ENCODE peak calls at places on chromosomes 13 and 19, in eight cellular contexts. F is heart left ventricle, Q is stomach, R is right lobe of liver, P is aorta, V is neuronal stem cell, N is IMR-90, M is lower lobe of right lung. Y is an unnamed sample.

GRCh38 chr13:95411641-95412040 is 110.4 kb upstream of the ABCC4 start:
- DNase-seq in F (no peak), Q (no peak), R (no peak), P (no peak), V (no peak), N (no peak), M (no peak), Y (no peak)

GRCh38 chr19:32869369-32870153 is at the start of gene SLC7A9:
- DNase-seq in F (no peak), Q (peak), R (peak), P (no peak), V (no peak), N (no peak), M (no peak), Y (no peak)

GRCh38 chr19:45340232-45340898 is at the start of gene KLC3:
- DNase-seq in F (no peak), Q (peak), R (no peak), P (no peak), V (no peak), N (no peak), M (peak), Y (no peak)

GRCh38 chr19:40279120-40279551 is 6.0 kb downstream of the AKT2 start:
- DNase-seq in F (peak), Q (no peak), R (no peak), P (peak), V (no peak), N (peak), M (peak), Y (no peak)

GRCh38 chr19:47994209-47994802 is at the start of gene ELSPBP1:
- DNase-seq in F (no peak), Q (no peak), R (no peak), P (no peak), V (no peak), N (no peak), M (no peak), Y (no peak)

GRCh38 chr19:51552996-51553725 is 17.9 kb upstream of the ZNF175 start:
- DNase-seq in F (peak), Q (peak), R (no peak), P (peak), V (peak), N (peak), M (peak), Y (peak)

GRCh38 chr13:18949970-18950369 is 231.7 kb downstream of the TUBA3C start:
- DNase-seq in F (peak), Q (no peak), R (no peak), P (peak), V (no peak), N (no peak), M (no peak), Y (no peak)

GRCh38 chr19:7376151-7376852 is 27.6 kb downstream of the ARHGEF18 start:
- DNase-seq in F (no peak), Q (no peak), R (no peak), P (peak), V (no peak), N (no peak), M (no peak), Y (no peak)

GRCh38 chr13:85040176-85040660 is 759.0 kb downstream of the SLITRK6 start:
- DNase-seq in F (no peak), Q (no peak), R (no peak), P (no peak), V (no peak), N (no peak), M (no peak), Y (no peak)

GRCh38 chr19:33040994-33041827 is 23.5 kb downstream of the RHPN2 start:
- DNase-seq in F (no peak), Q (peak), R (peak), P (no peak), V (no peak), N (no peak), M (no peak), Y (no peak)

GRCh38 chr19:53136432-53136831 is 3.7 kb upstream of the ZNF415 start:
- DNase-seq in F (no peak), Q (no peak), R (no peak), P (no peak), V (no peak), N (no peak), M (no peak), Y (no peak)

GRCh38 chr13:75359266-75359665 is 122.7 kb downstream of the TBC1D4 start:
- DNase-seq in F (no peak), Q (no peak), R (no peak), P (no peak), V (no peak), N (peak), M (no peak), Y (no peak)

GRCh38 chr19:6774821-6775707 is 2.6 kb downstream of the VAV1 start:
- DNase-seq in F (no peak), Q (no peak), R (no peak), P (no peak), V (no peak), N (no peak), M (no peak), Y (no peak)

GRCh38 chr13:67619987-67620386 is 389.9 kb upstream of the PCDH9 start:
- DNase-seq in F (no peak), Q (no peak), R (no peak), P (no peak), V (no peak), N (peak), M (no peak), Y (no peak)

GRCh38 chr13:19772306-19772705 is 10.4 kb downstream of the PSPC1 start:
- DNase-seq in F (no peak), Q (no peak), R (peak), P (no peak), V (no peak), N (peak), M (no peak), Y (no peak)

GRCh38 chr13:79782541-79783216 is 301.7 kb downstream of the NDFIP2 start:
- DNase-seq in F (peak), Q (peak), R (no peak), P (peak), V (peak), N (peak), M (peak), Y (no peak)

GRCh38 chr13:83048419-83048818 is 833.9 kb downstream of the SLITRK1 start:
- DNase-seq in F (no peak), Q (no peak), R (no peak), P (no peak), V (no peak), N (peak), M (no peak), Y (no peak)

GRCh38 chr19:41478171-41478570 is 35.2 kb downstream of the ERICH4 start:
- DNase-seq in F (no peak), Q (no peak), R (no peak), P (peak), V (no peak), N (no peak), M (no peak), Y (no peak)

GRCh38 chr19:10404888-10405808 is 1.8 kb upstream of the CDC37 start:
- DNase-seq in F (no peak), Q (no peak), R (no peak), P (no peak), V (no peak), N (no peak), M (no peak), Y (no peak)

GRCh38 chr19:30168760-30169159 is 203.4 kb upstream of the ZNF536 start:
- DNase-seq in F (no peak), Q (no peak), R (no peak), P (no peak), V (no peak), N (no peak), M (no peak), Y (no peak)

GRCh38 chr19:18291590-18292459 is 10.4 kb upstream of the JUND start:
- DNase-seq in F (peak), Q (peak), R (peak), P (peak), V (no peak), N (peak), M (peak), Y (peak)

GRCh38 chr13:52029569-52029968 is 5.1 kb downstream of the UTP14C start:
- DNase-seq in F (no peak), Q (no peak), R (no peak), P (no peak), V (no peak), N (no peak), M (no peak), Y (no peak)

GRCh38 chr13:33446821-33447481 is 161.4 kb upstream of the STARD13 start:
- DNase-seq in F (no peak), Q (peak), R (no peak), P (no peak), V (no peak), N (no peak), M (peak), Y (no peak)

GRCh38 chr13:49097374-49097773 is 121.7 kb downstream of the FNDC3A start:
- DNase-seq in F (no peak), Q (no peak), R (peak), P (no peak), V (no peak), N (peak), M (no peak), Y (no peak)

GRCh38 chr19:30144794-30145193 is 202.8 kb downstream of the URI1 start:
- DNase-seq in F (peak), Q (no peak), R (no peak), P (peak), V (no peak), N (no peak), M (no peak), Y (no peak)

GRCh38 chr19:57338798-57339378 is 12.2 kb upstream of the ZNF304 start:
- DNase-seq in F (no peak), Q (no peak), R (no peak), P (no peak), V (no peak), N (peak), M (no peak), Y (no peak)

GRCh38 chr13:73074101-73074500 is 15.3 kb downstream of the KLF5 start:
- DNase-seq in F (no peak), Q (no peak), R (no peak), P (no peak), V (no peak), N (peak), M (no peak), Y (no peak)

GRCh38 chr13:95710313-95710712 is 33.4 kb downstream of the DNAJC3 start:
- DNase-seq in F (no peak), Q (no peak), R (no peak), P (no peak), V (no peak), N (peak), M (no peak), Y (no peak)

DNA sequence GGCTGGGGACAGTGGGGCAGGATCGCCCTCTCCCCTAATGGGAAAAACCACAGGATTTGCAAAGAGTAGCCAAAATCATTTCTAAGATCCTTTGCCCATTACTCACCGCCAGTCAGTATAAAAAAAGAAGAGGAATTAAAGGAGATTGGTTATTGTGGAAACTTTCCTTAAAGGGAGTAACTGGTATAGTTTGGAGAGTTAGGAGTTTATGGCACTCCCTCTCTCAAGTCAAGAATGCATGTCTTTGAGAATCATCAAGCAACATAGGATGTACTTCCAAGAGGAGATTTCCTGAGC is 30.5 kb upstream of the IRS2 start:
- DNase-seq in F (no peak), Q (no peak), R (no peak), P (no peak), V (no peak), N (peak), M (no peak), Y (no peak)
- H3K27ac ChIP-seq in F (no peak), Q (no peak), R (no peak), P (no peak), V (no peak), N (no peak), M (no peak), Y (no peak)

DNA sequence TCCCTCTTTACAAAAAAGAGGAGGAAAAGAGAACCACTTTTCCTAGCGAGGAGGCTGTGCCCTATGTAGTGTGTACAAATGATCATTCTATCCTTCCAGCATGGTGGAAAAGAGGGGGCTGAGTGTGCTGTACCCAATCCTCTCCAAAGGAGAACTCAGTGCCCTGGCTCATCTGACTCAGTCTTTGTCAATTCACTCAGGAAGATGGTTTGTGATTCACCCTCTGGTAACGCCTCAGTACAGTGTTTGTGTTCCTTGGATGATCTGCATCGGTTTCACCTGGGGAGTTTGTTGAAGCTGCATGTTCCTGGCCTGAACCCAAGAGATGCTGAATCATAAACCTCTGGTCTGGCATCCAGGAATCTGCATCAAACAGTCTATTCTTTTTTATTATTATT is 18.3 kb upstream of the ENOX1 start:
- DNase-seq in F (no peak), Q (no peak), R (no peak), P (no peak), V (no peak), N (peak), M (no peak), Y (no peak)
- H3K4me3 ChIP-seq in F (no peak), Q (no peak), R (no peak), P (no peak), V (no peak), N (peak), M (no peak), Y (no peak)

DNA sequence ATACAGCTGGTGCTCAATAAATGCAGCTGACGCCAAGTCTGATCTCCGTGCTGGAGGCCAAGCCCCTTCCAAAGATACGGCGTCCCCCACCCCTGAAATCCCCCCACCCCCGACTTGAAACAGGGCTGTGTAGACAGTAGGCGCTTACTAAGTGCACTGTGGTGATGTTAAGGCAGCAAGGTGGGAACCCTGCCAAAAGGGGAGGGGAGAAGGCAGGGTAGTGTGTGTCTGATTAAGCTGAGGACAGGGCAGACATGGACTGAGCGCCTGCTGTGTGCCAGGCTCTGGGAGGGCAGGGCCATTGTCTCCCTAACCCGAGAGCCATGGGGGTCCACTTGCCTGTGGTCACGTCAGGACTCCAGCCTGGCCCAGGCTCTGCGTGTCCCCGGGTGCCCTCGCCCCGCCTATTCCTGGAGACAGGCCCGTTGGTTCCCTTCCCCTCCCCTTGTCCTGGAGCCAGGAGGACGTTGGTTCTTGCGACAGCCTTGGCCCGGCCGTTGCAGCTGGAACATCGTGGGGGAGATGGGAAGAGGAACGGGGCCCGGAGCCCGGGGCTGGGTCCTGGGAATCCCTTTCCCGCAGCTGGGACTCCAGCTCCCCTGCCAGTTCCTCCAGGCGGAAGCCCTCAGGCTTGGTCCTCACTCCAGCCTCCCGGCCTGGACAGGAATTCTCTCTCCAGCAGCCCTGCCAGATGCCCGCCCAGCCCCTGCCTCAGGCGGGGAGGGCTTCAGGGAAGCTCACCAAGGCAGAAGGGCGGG is 1.7 kb upstream of the ELANE start:
- DNase-seq in F (peak), Q (peak), R (peak), P (peak), V (no peak), N (peak), M (peak), Y (no peak)
- H3K27ac ChIP-seq in F (peak), Q (peak), R (no peak), P (no peak), V (no peak), N (peak), M (peak), Y (no peak)

GRCh38 chr19:1073956-1074511 is 7.1 kb downstream of the ARHGAP45 start:
- DNase-seq in F (no peak), Q (no peak), R (no peak), P (peak), V (no peak), N (no peak), M (peak), Y (no peak)
- H3K4me3 ChIP-seq in F (no peak), Q (no peak), R (no peak), P (no peak), V (no peak), N (no peak), M (peak), Y (peak)

GRCh38 chr13:42354246-42355117 is 82.5 kb downstream of the AKAP11 start:
- DNase-seq in F (no peak), Q (no peak), R (no peak), P (no peak), V (no peak), N (peak), M (no peak), Y (peak)
- H3K27ac ChIP-seq in F (no peak), Q (no peak), R (no peak), P (no peak), V (no peak), N (no peak), M (no peak), Y (no peak)

GRCh38 chr13:60494296-60494695 is 97.3 kb downstream of the TDRD3 start:
- DNase-seq in F (no peak), Q (no peak), R (no peak), P (no peak), V (no peak), N (no peak), M (no peak), Y (no peak)
- H3K4me3 ChIP-seq in F (no peak), Q (no peak), R (no peak), P (no peak), V (no peak), N (no peak), M (no peak), Y (no peak)

GRCh38 chr19:14115761-14116160 is 1.8 kb downstream of the PRKACA start:
- DNase-seq in F (peak), Q (no peak), R (no peak), P (no peak), V (no peak), N (no peak), M (no peak), Y (no peak)
- H3K27ac ChIP-seq in F (peak), Q (peak), R (peak), P (no peak), V (no peak), N (no peak), M (peak), Y (no peak)

GRCh38 chr19:13505761-13506549 is at the start of gene CACNA1A:
- DNase-seq in F (no peak), Q (no peak), R (no peak), P (no peak), V (peak), N (peak), M (no peak), Y (no peak)
- H3K4me3 ChIP-seq in F (peak), Q (peak), R (no peak), P (peak), V (peak), N (peak), M (peak), Y (no peak)